ENCODE peak calls at places on chromosomes 2 and 18, in eight cellular contexts. M is esophagus squamous epithelium, E is A549, N is fibroblast of lung, X is mesenchymal stem cell, G is spleen, O is heart left ventricle, R is mammary epithelial cell. S is an unnamed sample. For H3K4me1, the result is how much of the 10 kb centered on the place peaks cover.

GRCh38 chr2:16351137-16351536 is 314.5 kb downstream of the CYRIA start:
- DNase-seq in M (no peak), E (no peak), N (no peak), X (no peak), G (no peak), O (no peak), R (no peak), S (no peak)

GRCh38 chr2:101827246-101827645 is 129.7 kb downstream of the MAP4K4 start:
- DNase-seq in M (no peak), E (peak), N (peak), X (peak), G (no peak), O (no peak), R (peak), S (peak)

GRCh38 chr2:206086683-206087350 is 843 bp upstream of the INO80D start:
- DNase-seq in M (no peak), E (peak), N (peak), X (peak), G (no peak), O (no peak), R (no peak), S (peak)

GRCh38 chr2:149732001-149732685 is 144.6 kb upstream of the MMADHC start:
- DNase-seq in M (no peak), E (peak), N (peak), X (peak), G (no peak), O (peak), R (peak), S (no peak)

GRCh38 chr18:2874765-2875164 is 28.0 kb downstream of the EMILIN2 start:
- DNase-seq in M (no peak), E (no peak), N (no peak), X (no peak), G (no peak), O (no peak), R (no peak), S (no peak)

GRCh38 chr2:171318463-171318934 is 115.3 kb downstream of the METTL8 start:
- DNase-seq in M (no peak), E (no peak), N (peak), X (peak), G (no peak), O (no peak), R (no peak), S (no peak)

GRCh38 chr2:181231886-181232644 is 225.1 kb upstream of the ITGA4 start:
- DNase-seq in M (no peak), E (no peak), N (peak), X (peak), G (no peak), O (no peak), R (no peak), S (no peak)

GRCh38 chr2:161414385-161415040 is 1.6 kb upstream of the TBR1 start:
- DNase-seq in M (no peak), E (peak), N (peak), X (peak), G (peak), O (peak), R (peak), S (peak)

GRCh38 chr2:7795358-7796199 is 878.4 kb downstream of the RNF144A start:
- DNase-seq in M (no peak), E (no peak), N (peak), X (peak), G (no peak), O (no peak), R (peak), S (peak)

GRCh38 chr2:203998195-203998804 is 61.7 kb downstream of the ICOS start:
- DNase-seq in M (no peak), E (no peak), N (peak), X (peak), G (no peak), O (no peak), R (peak), S (no peak)

GRCh38 chr18:5488844-5489243 is 55.0 kb downstream of the EPB41L3 start:
- DNase-seq in M (no peak), E (no peak), N (no peak), X (no peak), G (no peak), O (no peak), R (no peak), S (no peak)

GRCh38 chr2:227222292-227222691 is 57.9 kb downstream of the COL4A3 start:
- DNase-seq in M (no peak), E (no peak), N (no peak), X (no peak), G (no peak), O (no peak), R (no peak), S (no peak)

GRCh38 chr18:51345848-51346391 is 148.4 kb upstream of the MEX3C start:
- DNase-seq in M (no peak), E (no peak), N (no peak), X (no peak), G (no peak), O (no peak), R (no peak), S (no peak)

GRCh38 chr2:5798083-5798482 is 105.9 kb downstream of the SOX11 start:
- DNase-seq in M (no peak), E (no peak), N (peak), X (peak), G (no peak), O (no peak), R (no peak), S (no peak)

GRCh38 chr2:98867539-98868309 is 68.3 kb downstream of the CRACDL start:
- DNase-seq in M (no peak), E (peak), N (peak), X (no peak), G (no peak), O (no peak), R (peak), S (no peak)

GRCh38 chr2:205934443-205934842 is 151.5 kb downstream of the INO80D start:
- DNase-seq in M (no peak), E (peak), N (peak), X (no peak), G (no peak), O (no peak), R (no peak), S (no peak)

GRCh38 chr2:68468801-68469200 is 1.4 kb downstream of the APLF start:
- DNase-seq in M (no peak), E (no peak), N (no peak), X (no peak), G (no peak), O (no peak), R (no peak), S (peak)

GRCh38 chr2:157229572-157229971 is 27.9 kb upstream of the GALNT5 start:
- DNase-seq in M (no peak), E (no peak), N (peak), X (peak), G (no peak), O (no peak), R (peak), S (no peak)

GRCh38 chr2:178219247-178219646 is 24.9 kb downstream of the OSBPL6 start:
- DNase-seq in M (no peak), E (no peak), N (no peak), X (no peak), G (no peak), O (no peak), R (no peak), S (no peak)

GRCh38 chr2:108621689-108622681 is 87.7 kb downstream of the LIMS1 start:
- DNase-seq in M (no peak), E (no peak), N (no peak), X (no peak), G (no peak), O (no peak), R (no peak), S (no peak)

GRCh38 chr2:199589303-199589702 is 131.6 kb upstream of the SATB2 start:
- DNase-seq in M (no peak), E (no peak), N (no peak), X (no peak), G (no peak), O (no peak), R (no peak), S (no peak)

GRCh38 chr2:98911376-98912154 is 24.5 kb downstream of the CRACDL start:
- DNase-seq in M (no peak), E (no peak), N (no peak), X (no peak), G (peak), O (no peak), R (peak), S (no peak)

GRCh38 chr2:195863121-195863520 is 205.5 kb downstream of the DNAH7 start:
- DNase-seq in M (no peak), E (no peak), N (no peak), X (no peak), G (no peak), O (no peak), R (no peak), S (no peak)

GRCh38 chr2:209519911-209520310 is 96.1 kb downstream of the MAP2 start:
- DNase-seq in M (no peak), E (no peak), N (no peak), X (no peak), G (no peak), O (no peak), R (no peak), S (no peak)

GRCh38 chr2:230715201-230715600 is 2.6 kb downstream of the CAB39 start:
- DNase-seq in M (no peak), E (no peak), N (peak), X (no peak), G (no peak), O (no peak), R (no peak), S (no peak)

DNA sequence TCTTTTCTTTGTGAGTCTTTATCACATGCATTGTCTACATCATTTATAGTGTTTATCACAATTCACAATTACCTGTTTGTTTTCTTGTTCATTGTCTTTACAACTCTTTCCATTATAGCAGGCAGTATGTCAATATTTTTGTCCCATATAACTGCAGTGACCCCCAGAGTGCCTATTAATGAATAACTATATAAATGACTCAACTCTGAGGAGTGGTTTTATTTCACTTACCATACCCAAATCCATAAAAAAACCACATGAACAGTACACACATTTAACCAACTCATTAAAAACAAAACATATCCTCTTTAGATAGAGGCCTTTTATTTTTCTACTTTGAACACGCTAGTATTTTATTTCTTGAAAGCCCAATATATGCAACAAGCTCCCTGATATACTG is 1419.1 kb upstream of the NXPH2 start:
- DNase-seq in M (no peak), E (no peak), N (no peak), X (no peak), G (no peak), O (no peak), R (no peak), S (no peak)
- H3K4me1 ChIP-seq in M (under half), E (under half), N (under half), X (under half), G (under half), O (under half), R (under half), S (under half)

GRCh38 chr2:176079851-176080539 is 3.8 kb downstream of the EVX2 start:
- DNase-seq in M (no peak), E (peak), N (no peak), X (no peak), G (no peak), O (no peak), R (no peak), S (no peak)

GRCh38 chr2:176081993-176082884 is 1.5 kb downstream of the EVX2 start:
- DNase-seq in M (no peak), E (no peak), N (no peak), X (no peak), G (no peak), O (no peak), R (no peak), S (no peak)

GRCh38 chr2:176079285-176079830 is 4.4 kb downstream of the EVX2 start:
- DNase-seq in M (no peak), E (no peak), N (no peak), X (no peak), G (no peak), O (no peak), R (no peak), S (no peak)

GRCh38 chr2:176081451-176081992 is 2.2 kb downstream of the EVX2 start:
- DNase-seq in M (no peak), E (no peak), N (peak), X (no peak), G (no peak), O (no peak), R (no peak), S (no peak)

DNA sequence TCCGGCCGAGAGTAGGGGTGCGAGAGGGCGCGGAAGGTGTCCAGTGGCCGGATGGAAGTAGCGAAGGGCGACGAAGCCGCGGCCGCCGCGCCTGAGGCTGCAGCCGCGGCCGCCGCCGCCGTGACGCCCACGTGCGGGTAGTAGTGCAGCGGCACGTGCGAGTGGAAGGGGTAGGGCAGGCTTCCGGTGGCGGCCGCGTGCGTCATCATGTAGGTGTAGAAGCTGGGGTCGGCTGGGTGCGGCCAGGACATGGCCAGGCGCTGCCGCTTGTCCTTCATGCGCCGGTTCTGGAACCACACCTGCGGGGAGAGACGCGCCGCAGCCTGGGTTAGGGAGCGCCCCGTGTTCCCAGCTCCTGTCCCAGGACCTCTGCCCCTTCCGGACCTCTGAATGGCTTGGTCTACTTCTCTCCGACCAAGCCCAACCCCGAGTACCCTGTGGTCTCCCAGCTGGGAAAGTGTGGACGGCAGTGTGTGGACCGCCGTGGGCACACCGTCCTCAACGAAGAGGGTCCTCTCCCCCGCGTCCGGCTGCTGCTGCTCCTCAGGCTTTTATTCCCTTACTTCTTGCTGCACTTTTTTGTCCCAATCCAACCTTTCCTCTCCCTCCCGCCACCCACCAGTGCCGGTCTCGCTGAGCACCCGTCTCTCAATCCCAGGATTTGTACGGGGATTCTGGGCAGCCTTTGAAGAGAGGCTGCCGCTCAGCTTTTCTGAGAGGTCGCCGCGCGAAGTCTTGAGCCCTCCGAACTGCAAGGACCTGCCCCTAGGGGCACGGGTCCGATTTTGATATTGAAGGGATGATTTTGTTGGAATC is 3.0 kb downstream of the EVX2 start:
- DNase-seq in M (no peak), E (peak), N (no peak), X (no peak), G (no peak), O (no peak), R (no peak), S (no peak)
- H3K4me3 ChIP-seq in M (peak), E (peak), N (no peak), X (peak), G (peak), O (peak), R (no peak), S (no peak)

GRCh38 chr2:63613391-63613901 is 24.7 kb downstream of the MDH1 start:
- DNase-seq in M (no peak), E (no peak), N (no peak), X (peak), G (no peak), O (no peak), R (no peak), S (no peak)
- H3K4me1 ChIP-seq in M (under half), E (under half), N (under half), X (under half), G (under half), O (under half), R (under half), S (under half)

DNA sequence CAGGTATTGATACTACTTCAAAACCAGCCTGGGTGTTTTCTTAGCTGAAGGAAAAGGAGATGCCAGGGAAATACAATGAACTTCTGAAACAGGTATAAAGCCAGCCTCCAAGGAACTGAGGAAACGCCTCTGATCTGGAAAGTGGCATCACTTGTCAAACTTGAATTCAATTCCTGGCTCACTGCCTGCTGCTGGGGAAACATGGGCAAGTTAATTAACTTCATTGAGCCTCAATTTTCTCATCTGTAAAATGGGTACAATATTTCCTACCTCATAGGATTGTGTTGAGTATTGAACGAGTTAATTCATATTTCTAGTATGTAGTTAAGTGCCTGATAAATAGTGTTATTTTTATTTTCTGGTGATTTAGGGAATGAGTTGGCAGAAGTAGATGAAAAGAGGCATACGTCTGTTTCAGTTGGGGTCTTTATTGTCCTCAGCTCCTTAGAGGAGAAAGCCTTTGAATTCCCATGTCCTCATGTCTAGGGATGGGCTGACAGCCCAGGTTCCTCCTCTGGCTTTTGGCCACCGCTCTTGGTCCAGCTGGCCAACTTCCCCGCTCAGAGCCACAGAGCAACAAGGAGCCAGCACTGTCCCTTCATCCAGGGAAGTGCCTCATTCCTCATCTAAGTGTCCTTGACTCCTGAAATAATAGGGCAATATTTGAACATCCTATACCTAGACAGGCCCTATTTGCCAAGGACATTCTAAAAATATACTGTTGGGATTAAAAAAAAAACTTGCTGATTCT is 210.5 kb upstream of the GATA6 start:
- DNase-seq in M (no peak), E (no peak), N (no peak), X (no peak), G (no peak), O (peak), R (no peak), S (no peak)
- H3K4me3 ChIP-seq in M (no peak), E (no peak), N (no peak), X (no peak), G (no peak), O (no peak), R (no peak), S (no peak)

GRCh38 chr2:242034996-242035814 is 165.7 kb downstream of the RTP5 start:
- DNase-seq in M (no peak), E (no peak), N (no peak), X (no peak), G (peak), O (no peak), R (no peak), S (no peak)
- H3K4me1 ChIP-seq in M (under half), E (under half), N (under half), X (under half), G (under half), O (under half), R (under half), S (under half)

GRCh38 chr2:84603911-84604310 is 87.6 kb downstream of the DNAH6 start:
- DNase-seq in M (no peak), E (no peak), N (no peak), X (no peak), G (no peak), O (no peak), R (no peak), S (no peak)
- H3K4me3 ChIP-seq in M (no peak), E (no peak), N (no peak), X (no peak), G (no peak), O (no peak), R (no peak), S (no peak)

GRCh38 chr2:64120008-64120407 is 24.2 kb downstream of the PELI1 start:
- DNase-seq in M (no peak), E (no peak), N (no peak), X (no peak), G (no peak), O (no peak), R (no peak), S (no peak)
- H3K4me1 ChIP-seq in M (half or more), E (under half), N (under half), X (under half), G (half or more), O (under half), R (under half), S (under half)

GRCh38 chr2:237952851-237953250 is 14.0 kb upstream of the UBE2F start:
- DNase-seq in M (no peak), E (no peak), N (no peak), X (no peak), G (no peak), O (no peak), R (no peak), S (no peak)

GRCh38 chr2:237951878-237952277 is 14.9 kb upstream of the UBE2F start:
- DNase-seq in M (no peak), E (no peak), N (no peak), X (no peak), G (no peak), O (no peak), R (no peak), S (no peak)

GRCh38 chr2:237961637-237962036 is 5.2 kb upstream of the UBE2F start:
- DNase-seq in M (no peak), E (no peak), N (no peak), X (no peak), G (no peak), O (no peak), R (no peak), S (no peak)

GRCh38 chr2:237956402-237956736 is 10.4 kb upstream of the UBE2F start:
- DNase-seq in M (no peak), E (no peak), N (no peak), X (no peak), G (no peak), O (no peak), R (no peak), S (no peak)

DNA sequence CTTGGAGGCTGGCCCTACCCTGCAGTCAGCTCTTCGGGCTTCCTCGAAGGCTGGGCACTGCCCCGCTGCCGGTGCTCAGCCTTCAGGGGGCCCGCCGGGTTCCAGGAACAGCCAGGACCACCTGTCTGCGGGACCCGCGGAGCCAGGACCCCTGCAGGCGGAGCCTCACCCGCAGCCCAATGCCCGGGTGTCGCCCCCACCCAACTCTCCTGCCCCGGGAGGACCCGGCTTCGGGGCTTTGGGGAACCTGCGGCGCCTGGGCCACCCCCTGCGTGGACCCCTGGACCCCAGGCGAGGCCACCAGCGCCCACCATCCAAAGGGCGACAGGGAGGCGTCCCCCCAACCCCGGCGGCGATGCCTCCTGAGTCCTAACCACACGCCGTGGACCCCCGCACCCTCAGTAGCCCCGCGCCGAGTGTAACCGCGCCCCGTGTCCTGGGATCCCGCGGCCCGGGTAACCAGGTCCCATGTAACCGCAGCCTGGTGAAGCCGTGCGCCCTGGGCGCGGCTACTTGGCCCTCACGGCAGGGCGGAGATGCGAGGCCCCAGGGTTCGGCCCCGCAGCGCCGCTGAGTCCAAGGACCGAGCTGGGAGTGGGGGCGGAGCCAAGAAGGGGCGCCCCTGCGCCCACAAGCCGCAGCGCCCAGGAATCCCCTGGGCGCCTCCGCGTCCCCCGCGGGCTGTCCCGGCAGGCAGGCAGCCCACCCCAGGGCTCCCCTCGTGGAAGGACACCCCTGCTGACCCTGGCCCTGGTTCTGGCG is 11.0 kb upstream of the UBE2F start:
- DNase-seq in M (no peak), E (no peak), N (no peak), X (no peak), G (no peak), O (no peak), R (no peak), S (no peak)
- H3K4me3 ChIP-seq in M (peak), E (no peak), N (no peak), X (peak), G (peak), O (peak), R (peak), S (no peak)